ENCODE peak calls at places on chromosomes 16 and 17, in nine cellular contexts. I is H54, P is ovary, Z is A549, U is tibial nerve, V is transverse colon, Y is heart left ventricle, F is body of pancreas, X is uterus. T is an unnamed sample.

GRCh38 chr17:42185497-42185860 is 227 bp upstream of the HCRT start:
- DNase-seq in V (no peak), F (no peak), P (no peak), Z (no peak), I (no peak), Y (no peak), U (no peak), X (no peak), T (no peak)

GRCh38 chr16:26348095-26348494 is 656.3 kb downstream of the HS3ST4 start:
- DNase-seq in Z (no peak), I (no peak), P (no peak), V (no peak), X (no peak), Y (no peak), U (no peak), F (no peak), T (no peak)

GRCh38 chr16:23384878-23385277 is 68.1 kb downstream of the COG7 start:
- DNase-seq in Y (no peak), X (no peak), I (no peak), F (no peak), U (no peak), V (no peak), P (no peak), Z (no peak), T (no peak)

GRCh38 chr17:45115871-45116270 is 16.4 kb downstream of the PLCD3 start:
- DNase-seq in F (no peak), V (no peak), U (no peak), Z (no peak), P (no peak), Y (no peak), I (no peak), X (no peak), T (no peak)

GRCh38 chr17:17391575-17392370 is 85.0 kb upstream of the MED9 start:
- DNase-seq in F (no peak), I (no peak), Z (peak; percentile 51), Y (no peak), V (peak; percentile 42), P (no peak), X (no peak), U (no peak), T (no peak)

GRCh38 chr17:50271173-50271750 is 3.0 kb upstream of the TMEM92 start:
- DNase-seq in U (no peak), I (no peak), Y (no peak), Z (no peak), X (peak; percentile 28), V (no peak), P (no peak), F (no peak), T (no peak)

GRCh38 chr17:40312893-40313659 is 4.1 kb downstream of the RARA start:
- DNase-seq in P (no peak), X (no peak), Y (no peak), Z (no peak), V (no peak), F (no peak), U (peak; percentile 11), I (no peak), T (no peak)

GRCh38 chr17:17043668-17044226 is 1.5 kb downstream of the MPRIP start:
- DNase-seq in F (no peak), I (peak; percentile 65), Y (no peak), V (no peak), X (no peak), Z (peak; percentile 43), U (no peak), P (peak; percentile 19), T (no peak)

GRCh38 chr17:59423137-59423703 is 91.8 kb downstream of the YPEL2 start:
- DNase-seq in Y (peak; percentile 56), F (peak; percentile 45), U (no peak), X (peak; percentile 64), P (no peak), I (peak; percentile 74), V (no peak), Z (peak; percentile 68), T (no peak)

GRCh38 chr17:74123350-74123749 is 80.1 kb upstream of the RPL38 start:
- DNase-seq in F (no peak), V (no peak), Y (no peak), I (peak; percentile 47), Z (no peak), P (no peak), U (no peak), X (no peak), T (peak; percentile 31)

GRCh38 chr16:69444873-69445517 is 20.6 kb downstream of the CYB5B start:
- DNase-seq in V (no peak), F (no peak), I (no peak), Z (no peak), U (no peak), Y (no peak), P (no peak), X (no peak), T (no peak)

GRCh38 chr17:63316100-63316499 is 130.0 kb downstream of the CYB561 start:
- DNase-seq in U (no peak), I (no peak), F (no peak), V (no peak), Z (no peak), P (no peak), X (no peak), Y (no peak), T (no peak)

GRCh38 chr17:29664743-29665479 is 42.2 kb upstream of the CORO6 start:
- DNase-seq in F (no peak), X (no peak), Z (peak; percentile 29), U (no peak), V (no peak), I (peak; percentile 23), P (no peak), Y (no peak), T (no peak)

GRCh38 chr16:31141489-31142108 is 6.1 kb upstream of the PRSS8 start:
- DNase-seq in Y (peak; percentile 27), F (peak; percentile 60), X (peak; percentile 51), P (peak; percentile 63), Z (no peak), U (no peak), V (no peak), I (no peak), T (no peak)

GRCh38 chr16:74774223-74775139 is at the start of gene FA2H:
- DNase-seq in I (peak; percentile 36), Y (peak; percentile 44), F (peak; percentile 94), V (peak; percentile 93), X (no peak), U (no peak), Z (peak; percentile 71), P (peak; percentile 43), T (peak; percentile 80)
- TF ChIP-seq POLR2A in I (no peak), Y (no peak), F (peak; percentile 84), V (peak; percentile 81), X (peak; percentile 53), U (peak; percentile 16), Z (peak; percentile 34), P (no peak), T (peak; percentile 92)

DNA sequence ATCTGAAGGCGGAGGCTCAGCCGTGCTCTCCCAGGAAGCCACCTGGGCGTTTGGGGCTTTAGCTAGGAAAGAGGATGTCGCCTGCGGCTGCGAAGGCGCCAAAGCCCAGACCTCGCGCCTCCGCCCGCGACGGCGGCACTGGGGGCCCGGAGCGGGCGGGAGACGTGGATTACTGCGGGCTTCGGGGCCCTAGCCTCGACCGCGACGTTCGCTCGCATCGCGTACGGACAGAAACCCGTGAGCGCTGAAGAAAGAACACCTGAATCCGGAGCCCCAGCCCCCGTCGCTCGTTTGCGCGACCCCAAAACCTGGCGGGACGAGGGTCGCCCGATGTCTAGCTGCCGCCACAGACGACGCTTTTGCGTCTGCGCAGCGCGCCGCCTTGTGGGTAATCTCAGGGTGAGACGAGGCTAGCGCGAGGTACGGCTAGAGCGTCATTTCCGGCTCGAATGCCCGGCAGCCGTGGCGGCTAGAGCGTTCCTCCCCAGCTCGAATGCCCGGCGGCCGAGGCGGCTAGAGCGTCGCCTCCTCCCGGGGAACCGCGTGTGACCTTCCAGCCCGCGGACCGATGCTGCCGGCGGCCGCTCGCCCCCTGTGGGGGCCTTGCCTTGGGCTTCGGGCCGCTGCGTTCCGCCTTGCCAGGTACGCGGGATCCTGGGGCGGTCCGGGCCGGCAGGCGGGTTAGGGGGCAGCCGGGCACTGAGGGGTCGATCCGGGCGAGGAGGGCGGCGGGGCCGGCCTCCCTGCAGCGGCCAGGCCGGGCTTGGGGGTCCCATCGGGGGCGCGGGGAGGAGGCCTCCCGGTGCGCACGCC is at the start of gene MRPL12:
- DNase-seq in Y (peak; percentile 94), X (peak; percentile 89), U (peak; percentile 82), F (peak; percentile 93), Z (peak; percentile 96), V (peak; percentile 94), P (peak; percentile 91), I (peak; percentile 96), T (peak; percentile 91)
- TF ChIP-seq POLR2A in Y (peak; percentile 89), X (peak; percentile 89), U (peak; percentile 77), F (peak; percentile 88), Z (peak; percentile 91), V (peak; percentile 90), P (peak; percentile 88), I (peak; percentile 91), T (peak; percentile 82)

DNA sequence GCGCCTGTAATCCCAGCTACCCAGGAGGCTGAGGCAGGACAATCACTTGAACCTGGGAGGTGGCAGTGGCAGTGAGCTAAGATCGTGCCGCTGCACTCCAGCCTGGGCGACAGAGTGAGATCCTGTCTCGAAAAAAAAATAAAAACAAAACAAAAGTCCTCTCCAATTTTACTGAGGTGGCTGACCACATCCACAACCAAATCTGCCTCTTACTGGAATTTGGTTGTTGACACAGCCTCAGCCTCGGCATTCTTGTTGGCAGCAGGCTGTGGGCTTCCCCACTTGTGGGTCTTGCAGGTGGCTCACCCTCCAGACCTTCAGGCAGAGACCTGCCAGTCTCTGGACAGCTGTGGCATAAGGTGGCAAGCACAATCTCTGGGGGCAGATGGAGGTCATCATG is 15.6 kb downstream of the B4GALNT2 start:
- DNase-seq in F (no peak), I (no peak), U (no peak), Z (no peak), X (no peak), Y (no peak), V (no peak), P (no peak), T (no peak)
- TF ChIP-seq POLR2A in F (no peak), I (no peak), U (no peak), Z (no peak), X (no peak), Y (no peak), V (no peak), P (no peak), T (no peak)

GRCh38 chr16:47140686-47141085 is 3.1 kb downstream of the NETO2 start:
- DNase-seq in Z (no peak), I (no peak), P (no peak), F (no peak), U (no peak), X (no peak), Y (no peak), V (no peak), T (no peak)

GRCh38 chr16:47143677-47144558 is at the start of gene NETO2:
- DNase-seq in P (peak; percentile 32), U (no peak), F (peak; percentile 44), Y (peak; percentile 50), I (no peak), X (no peak), Z (peak; percentile 69), V (peak; percentile 66), T (peak; percentile 50)

GRCh38 chr16:47143329-47143676 is 442 bp downstream of the NETO2 start:
- DNase-seq in Y (peak; percentile 34), U (no peak), V (peak; percentile 76), Z (peak; percentile 84), X (no peak), F (peak; percentile 31), P (peak; percentile 19), I (peak; percentile 75), T (peak; percentile 45)

GRCh38 chr16:47142469-47143328 is 1.0 kb downstream of the NETO2 start:
- DNase-seq in Y (peak; percentile 11), I (peak; percentile 40), P (peak; percentile 16), V (peak; percentile 36), Z (peak; percentile 36), F (peak; percentile 15), U (no peak), X (no peak), T (peak; percentile 53)

GRCh38 chr16:47141773-47142468 is 1.8 kb downstream of the NETO2 start:
- DNase-seq in I (peak; percentile 87), Y (peak; percentile 81), V (peak; percentile 90), Z (peak; percentile 92), P (peak; percentile 66), U (peak; percentile 52), F (peak; percentile 80), X (peak; percentile 48), T (peak; percentile 82)
- TF ChIP-seq POLR2A in I (no peak), Y (no peak), V (no peak), Z (no peak), P (no peak), U (no peak), F (no peak), X (no peak), T (no peak)

T was measured in Peyer's patch.